ENCODE peak calls at places on chromosomes 13 and 19, in seven cellular contexts. K is aorta; N is A172; E is Calu3; D is retinal pigment epithelial cell; R is stimulated activated CD4-positive, alpha-beta T cell treated with anti-CD3 and anti-CD28 coated beads, Interleukin-1b, Interleukin-23, amount 100 ng/mL, for 24 hours; J is endothelial cell. U is an unnamed sample.

GRCh38 chr19:47537493-47537892 is 22.6 kb upstream of the NAPA start:
- DNase-seq in K (no peak), N (no peak), E (no peak), D (no peak), R (no peak), J (no peak), U (no peak)

GRCh38 chr19:6271721-6272410 is 7.9 kb downstream of the MLLT1 start:
- DNase-seq in K (peak), N (no peak), E (no peak), D (no peak), R (no peak), J (no peak), U (no peak)

GRCh38 chr19:21915411-21915810 is 79.4 kb upstream of the ZNF43 start:
- DNase-seq in K (no peak), N (no peak), E (no peak), D (no peak), R (no peak), J (no peak), U (no peak)

GRCh38 chr13:42649761-42650289 is 75.9 kb downstream of the TNFSF11 start:
- DNase-seq in K (no peak), N (no peak), E (no peak), D (no peak), R (no peak), J (no peak), U (no peak)

GRCh38 chr13:112740502-112741131 is 50.8 kb downstream of the ATP11A start:
- DNase-seq in K (no peak), N (peak), E (no peak), D (no peak), R (no peak), J (no peak), U (no peak)

GRCh38 chr19:30857966-30858490 is 485.8 kb downstream of the ZNF536 start:
- DNase-seq in K (no peak), N (no peak), E (no peak), D (no peak), R (no peak), J (no peak), U (no peak)

GRCh38 chr13:39037410-39037879 is 444 bp downstream of the PROSER1 start:
- DNase-seq in K (no peak), N (peak), E (no peak), D (no peak), R (no peak), J (no peak), U (no peak)

GRCh38 chr19:33374406-33374703 is 846 bp downstream of the CEBPG start:
- DNase-seq in K (no peak), N (no peak), E (no peak), D (no peak), R (no peak), J (no peak), U (no peak)

GRCh38 chr19:3350014-3350663 is 16.2 kb upstream of the NFIC start:
- DNase-seq in K (no peak), N (no peak), E (no peak), D (peak), R (no peak), J (no peak), U (no peak)

GRCh38 chr13:32164622-32165268 is 133.2 kb downstream of the FRY start:
- DNase-seq in K (no peak), N (peak), E (peak), D (no peak), R (peak), J (peak), U (no peak)

GRCh38 chr19:55640577-55641375 is at the start of gene ZNF580:
- DNase-seq in K (peak), N (peak), E (peak), D (no peak), R (peak), J (peak), U (no peak)

GRCh38 chr19:46825731-46826055 is 25.0 kb downstream of the AP2S1 start:
- DNase-seq in K (no peak), N (no peak), E (no peak), D (no peak), R (no peak), J (no peak), U (no peak)

GRCh38 chr19:29323972-29324680 is 111.2 kb upstream of the UQCRFS1 start:
- DNase-seq in K (no peak), N (no peak), E (no peak), D (no peak), R (no peak), J (no peak), U (no peak)

GRCh38 chr19:16564842-16565241 is 7.4 kb downstream of the SLC35E1 start:
- DNase-seq in K (no peak), N (no peak), E (peak), D (no peak), R (no peak), J (no peak), U (no peak)

GRCh38 chr19:3656747-3657394 is 30.3 kb upstream of the CACTIN start:
- DNase-seq in K (no peak), N (no peak), E (no peak), D (no peak), R (no peak), J (no peak), U (no peak)

GRCh38 chr13:48954086-48954485 is 21.6 kb upstream of the FNDC3A start:
- DNase-seq in K (no peak), N (no peak), E (no peak), D (no peak), R (no peak), J (no peak), U (no peak)

GRCh38 chr13:80473695-80474094 is 132.8 kb upstream of the SPRY2 start:
- DNase-seq in K (no peak), N (peak), E (no peak), D (no peak), R (no peak), J (no peak), U (no peak)

GRCh38 chr19:2474232-2475017 is 1.5 kb upstream of the GADD45B start:
- DNase-seq in K (peak), N (peak), E (peak), D (no peak), R (peak), J (peak), U (no peak)

GRCh38 chr19:6116749-6117430 is 6.6 kb upstream of the RFX2 start:
- DNase-seq in K (no peak), N (no peak), E (no peak), D (no peak), R (no peak), J (no peak), U (no peak)

GRCh38 chr13:45796421-45796960 is 55.1 kb downstream of the SIAH3 start:
- DNase-seq in K (no peak), N (no peak), E (no peak), D (no peak), R (no peak), J (no peak), U (no peak)

GRCh38 chr13:76865996-76866503 is 20.2 kb downstream of the KCTD12 start:
- DNase-seq in K (no peak), N (no peak), E (no peak), D (no peak), R (no peak), J (no peak), U (no peak)

GRCh38 chr19:40331052-40331451 is 17.1 kb downstream of the C19orf47 start:
- DNase-seq in K (no peak), N (no peak), E (no peak), D (no peak), R (no peak), J (no peak), U (no peak)

GRCh38 chr19:7873304-7874079 is 698 bp downstream of the PRR36 start:
- DNase-seq in K (no peak), N (no peak), E (no peak), D (no peak), R (no peak), J (no peak), U (no peak)

GRCh38 chr13:53066411-53066810 is 37.8 kb downstream of the OLFM4 start:
- DNase-seq in K (no peak), N (no peak), E (no peak), D (no peak), R (no peak), J (no peak), U (no peak)

GRCh38 chr13:113918981-113919646 is 54.8 kb downstream of the C13orf46 start:
- DNase-seq in K (no peak), N (no peak), E (no peak), D (no peak), R (no peak), J (no peak), U (no peak)

GRCh38 chr13:100597253-100597652 is 8.7 kb upstream of the GGACT start:
- DNase-seq in K (no peak), N (peak), E (no peak), D (no peak), R (no peak), J (no peak), U (no peak)

GRCh38 chr19:36331353-36332228 is 47.4 kb downstream of the ZFP14 start:
- DNase-seq in K (peak), N (peak), E (peak), D (peak), R (peak), J (peak), U (peak)

GRCh38 chr19:35529241-35530218 is 1.4 kb upstream of the SBSN start:
- DNase-seq in K (no peak), N (no peak), E (no peak), D (no peak), R (no peak), J (no peak), U (no peak)

GRCh38 chr13:94988654-94989053 is 276.3 kb upstream of the SOX21 start:
- DNase-seq in K (no peak), N (no peak), E (no peak), D (no peak), R (no peak), J (no peak), U (no peak)

GRCh38 chr13:33263484-33263883 is 22.1 kb downstream of the STARD13 start:
- DNase-seq in K (no peak), N (no peak), E (no peak), D (no peak), R (no peak), J (no peak), U (no peak)

GRCh38 chr13:33403807-33404362 is 118.3 kb upstream of the STARD13 start:
- DNase-seq in K (no peak), N (no peak), E (no peak), D (no peak), R (no peak), J (no peak), U (no peak)

GRCh38 chr13:97339019-97339988 is 94.7 kb upstream of the RAP2A start:
- DNase-seq in K (peak), N (peak), E (peak), D (peak), R (no peak), J (no peak), U (no peak)

GRCh38 chr13:93296584-93296983 is 70.0 kb downstream of the GPC6 start:
- DNase-seq in K (no peak), N (no peak), E (no peak), D (no peak), R (no peak), J (no peak), U (no peak)

GRCh38 chr13:110345266-110345665 is 38.2 kb downstream of the COL4A2 start:
- DNase-seq in K (no peak), N (no peak), E (no peak), D (no peak), R (no peak), J (no peak), U (no peak)

U was measured in keratinocyte.